ENCODE peak calls at places on chromosomes 13 and 19, in four cellular contexts. P is GM12878, G is K562, U is HepG2. X is an unnamed sample.

GRCh38 chr13:114129649-114130062 is 2.8 kb downstream of the RASA3 start:
- DNase-seq in P (no peak), G (no peak), U (no peak), X (no peak)

GRCh38 chr19:719081-719512 is 10.4 kb downstream of the PALM start:
- DNase-seq in G (peak), P (no peak), U (peak), X (no peak)

GRCh38 chr13:96984061-96984508 is 10.2 kb downstream of the OXGR1 start:
- DNase-seq in U (no peak), G (peak), P (peak), X (no peak)

GRCh38 chr13:112042496-112042895 is 24.5 kb upstream of the SOX1 start:
- DNase-seq in G (no peak), P (no peak), U (no peak), X (no peak)

GRCh38 chr19:51807111-51807701 is 12.2 kb downstream of the FPR3 start:
- DNase-seq in P (no peak), G (peak), U (peak), X (no peak)

GRCh38 chr19:1265611-1266115 is 3.5 kb upstream of the CIRBP start:
- DNase-seq in U (no peak), P (no peak), G (peak), X (no peak)

GRCh38 chr13:40682449-40683240 is 16.2 kb upstream of the FOXO1 start:
- DNase-seq in G (no peak), P (no peak), U (no peak), X (no peak)

GRCh38 chr19:9878511-9879196 is 43.5 kb downstream of the PIN1 start:
- DNase-seq in P (no peak), G (peak), U (no peak), X (no peak)

GRCh38 chr13:45949161-45949560 is 97.6 kb upstream of the SIAH3 start:
- DNase-seq in U (no peak), P (no peak), G (no peak), X (no peak)

GRCh38 chr13:114089341-114089740 is 43.1 kb downstream of the RASA3 start:
- DNase-seq in P (no peak), G (no peak), U (no peak), X (no peak)

GRCh38 chr19:31962565-31962996 is 382.8 kb upstream of the ZNF507 start:
- DNase-seq in G (no peak), P (no peak), U (peak), X (no peak)
- TF ChIP-seq SP1 in G (no peak), P (no peak), U (no peak), X (no peak)

GRCh38 chr13:110265341-110265681 is 41.6 kb downstream of the COL4A1 start:
- DNase-seq in U (no peak), P (no peak), G (no peak), X (no peak)
- TF ChIP-seq POLR2AphosphoS5 in U (no peak), P (no peak), G (no peak), X (no peak)

GRCh38 chr19:3507371-3508120 is 1.4 kb downstream of the FZR1 start:
- DNase-seq in P (no peak), U (peak), G (peak), X (no peak)
- TF ChIP-seq SP1 in P (no peak), U (no peak), G (no peak), X (no peak)

DNA sequence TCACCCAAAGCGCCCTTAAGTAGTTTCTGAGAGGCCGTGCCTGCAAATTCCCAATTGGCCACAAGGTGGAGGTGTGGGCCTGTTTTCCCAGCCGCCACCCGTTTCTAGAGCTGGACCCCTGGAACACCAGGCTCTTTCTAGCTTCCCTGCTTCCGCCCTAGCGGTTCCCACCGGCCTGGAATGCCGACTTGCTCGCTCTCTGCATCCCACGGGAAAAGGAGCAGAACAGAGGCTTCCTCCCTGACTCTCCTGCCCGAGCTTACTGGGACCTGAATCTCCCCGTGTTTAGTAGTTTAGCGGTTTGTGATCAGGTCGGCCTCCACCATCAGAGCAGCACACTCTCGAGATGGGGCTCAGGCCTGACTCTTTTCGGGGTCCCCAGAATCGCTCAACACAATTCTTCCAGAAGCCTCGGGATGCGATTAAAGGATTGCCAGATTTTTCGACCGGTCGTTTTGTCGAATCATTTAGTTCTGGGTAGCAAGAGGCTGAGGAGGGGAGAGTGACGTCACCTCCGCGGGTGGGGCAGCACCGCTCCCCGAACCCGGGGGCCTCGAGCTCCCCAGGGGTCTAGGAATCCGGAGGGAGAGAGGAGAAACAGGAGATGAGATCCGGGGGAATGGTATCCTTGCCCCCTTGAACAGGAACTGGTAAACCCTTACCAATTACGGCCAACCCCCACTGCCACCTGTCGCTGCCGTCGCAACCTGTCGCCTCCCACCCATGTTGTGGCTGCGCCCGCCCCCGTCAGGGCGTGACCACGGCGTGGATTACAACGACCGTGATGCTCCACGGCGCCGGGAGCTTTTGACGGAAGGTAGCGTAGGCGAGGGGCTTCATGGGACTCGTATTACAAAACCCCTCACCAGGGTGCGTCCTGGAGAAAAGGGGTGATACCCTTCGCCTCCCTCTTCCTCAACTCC is 8.0 kb downstream of the NAPSA start:
- DNase-seq in U (peak), P (peak), G (peak), X (no peak)
- TF ChIP-seq POLR2AphosphoS5 in U (no peak), P (peak), G (peak), X (no peak)

DNA sequence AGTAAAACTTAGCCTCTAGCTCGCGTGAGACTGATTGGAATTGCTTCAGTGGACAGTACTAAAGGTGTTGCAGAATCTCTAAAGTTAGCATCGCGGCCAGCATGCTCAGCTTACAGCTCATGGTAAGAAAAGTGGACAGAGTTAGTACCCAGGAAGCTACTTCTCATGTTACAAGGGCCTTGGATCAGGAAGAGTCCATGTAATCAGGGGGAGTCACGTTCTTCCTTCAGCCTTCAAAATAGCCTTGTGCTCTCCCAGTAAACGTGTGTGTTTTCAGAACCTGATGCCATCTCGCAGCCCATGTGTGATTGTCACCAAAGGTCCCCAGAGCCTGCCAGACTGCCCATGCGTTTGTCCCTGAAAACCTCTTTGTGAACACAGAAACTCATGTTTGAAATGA is 195.8 kb upstream of the RNF113B start:
- DNase-seq in G (no peak), U (no peak), P (no peak), X (no peak)
- TF ChIP-seq SP1 in G (no peak), U (no peak), P (no peak), X (no peak)

DNA sequence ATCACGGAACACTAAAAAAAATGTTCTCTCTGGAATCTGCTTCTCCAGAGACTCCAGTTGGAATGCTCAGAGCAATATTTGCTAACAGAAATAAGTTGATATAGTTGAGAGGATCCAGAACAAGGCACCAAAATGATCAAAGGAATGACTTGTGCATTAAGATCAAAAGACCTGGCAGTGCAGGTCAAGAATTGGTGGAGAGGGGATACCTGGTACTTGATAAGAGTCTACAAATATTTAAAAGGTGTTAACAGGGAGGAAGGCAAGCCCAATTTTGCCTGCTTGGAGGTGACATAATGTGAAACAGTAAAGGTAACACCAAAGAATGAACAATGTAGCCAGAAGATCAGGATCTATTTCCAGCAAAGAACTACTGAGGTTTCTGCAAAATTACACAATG is 20.0 kb upstream of the TNFRSF19 start:
- DNase-seq in G (no peak), P (no peak), U (peak), X (no peak)
- TF ChIP-seq POLR2AphosphoS5 in G (no peak), P (no peak), U (no peak), X (no peak)

DNA sequence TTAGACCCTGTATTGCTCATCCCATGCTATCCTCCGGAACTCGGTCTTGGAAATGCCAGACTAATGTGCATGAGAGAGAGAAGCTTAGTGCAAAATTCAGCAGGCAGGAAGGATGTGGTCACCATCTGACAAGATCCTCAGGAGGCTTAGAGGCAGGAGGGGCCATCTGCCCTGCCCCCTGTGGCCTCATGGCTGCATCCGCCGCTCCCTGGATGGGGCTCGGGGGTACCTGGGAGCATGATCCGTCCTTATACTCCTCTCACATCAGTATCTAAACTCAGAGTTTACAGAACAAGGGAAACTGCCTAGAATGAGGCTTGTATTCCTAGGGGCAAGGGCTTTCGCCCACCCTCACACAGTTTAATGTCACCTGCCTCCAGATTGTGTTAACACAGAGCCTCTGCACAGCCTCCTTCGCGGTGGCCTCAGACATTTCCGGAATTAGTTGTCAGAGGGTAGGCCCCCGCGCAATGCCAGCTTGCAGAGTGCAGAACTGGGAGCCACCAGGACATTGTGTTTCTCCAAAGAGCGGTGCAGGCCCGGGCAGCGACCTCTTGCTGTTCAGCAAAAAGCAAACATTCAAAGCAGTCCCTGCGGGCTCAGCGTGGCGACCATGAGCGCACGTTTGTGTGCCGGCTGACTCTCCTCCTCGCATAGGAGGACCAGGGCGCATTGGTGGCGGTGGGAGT is 39.2 kb downstream of the GPR12 start:
- DNase-seq in U (no peak), G (no peak), P (no peak), X (no peak)
- TF ChIP-seq SP1 in U (no peak), G (no peak), P (no peak), X (no peak)

DNA sequence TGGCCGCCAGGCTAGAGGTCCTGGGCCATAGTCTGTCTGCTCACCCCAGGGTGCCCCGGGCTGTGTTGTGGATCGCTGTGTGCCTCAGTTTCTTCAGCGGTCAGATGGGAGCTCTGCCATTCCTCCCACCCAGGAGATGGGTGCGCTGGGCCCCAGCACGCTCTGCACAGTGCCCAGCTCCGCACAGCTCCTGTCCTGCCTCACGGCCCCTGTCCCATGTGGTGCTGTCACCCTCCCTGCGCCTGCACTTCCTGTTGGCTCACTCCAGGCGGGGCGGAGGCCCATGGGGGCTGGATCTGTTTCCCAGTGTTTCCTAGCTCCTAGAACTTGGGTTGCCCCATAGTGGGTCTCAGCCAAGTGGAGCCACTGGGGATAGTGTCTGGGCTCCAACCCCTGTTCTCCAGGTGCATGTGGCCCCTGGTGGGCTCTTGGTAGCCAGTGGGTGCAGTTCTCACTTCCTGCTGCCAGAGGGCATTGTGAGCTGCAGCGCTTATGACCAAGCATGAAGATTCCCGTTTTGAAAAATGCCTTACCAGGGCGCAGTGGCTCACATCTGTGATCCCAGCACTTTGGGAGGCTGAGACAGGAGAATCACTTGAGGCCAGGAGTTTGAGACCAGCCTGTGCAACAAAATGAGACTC is 69.8 kb downstream of the KDM4B start:
- DNase-seq in P (no peak), U (peak), G (peak), X (no peak)
- TF ChIP-seq POLR2AphosphoS5 in P (no peak), U (no peak), G (no peak), X (no peak)

X was measured in HCT116.